ENCODE peak calls at places on chromosomes 3 and 15, in nine cellular contexts. One of them, this sample, is unnamed. For H3K27me3, the result is how much of the 10 kb centered on the place peaks cover.

GRCh38 chr3:195119461-195120198 is 151.3 kb downstream of the XXYLT1 start:
- DNase-seq in K562: no peak
- DNase-seq in heart right ventricle: no peak
- DNase-seq in uterus: no peak
- DNase-seq in heart left ventricle: no peak
- DNase-seq in ovary: no peak
- DNase-seq in suprapubic skin: no peak
- DNase-seq in left ventricle myocardium inferior: no peak
- DNase-seq in AG04450: peak
- DNase-seq in this sample: no peak

GRCh38 chr3:149473314-149473990 is 1.0 kb upstream of the TM4SF4 start:
- DNase-seq in AG04450: no peak
- DNase-seq in suprapubic skin: peak
- DNase-seq in heart right ventricle: no peak
- DNase-seq in K562: no peak
- DNase-seq in heart left ventricle: no peak
- DNase-seq in uterus: peak
- DNase-seq in left ventricle myocardium inferior: no peak
- DNase-seq in ovary: peak
- DNase-seq in this sample: no peak

GRCh38 chr3:100254168-100254777 is 6.5 kb upstream of the TBC1D23 start:
- DNase-seq in AG04450: peak
- DNase-seq in heart right ventricle: peak
- DNase-seq in left ventricle myocardium inferior: peak
- DNase-seq in K562: peak
- DNase-seq in ovary: peak
- DNase-seq in heart left ventricle: peak
- DNase-seq in suprapubic skin: no peak
- DNase-seq in uterus: peak
- DNase-seq in this sample: peak

GRCh38 chr15:70875001-70875782 is 17.0 kb downstream of the THAP10 start:
- DNase-seq in AG04450: no peak
- DNase-seq in left ventricle myocardium inferior: no peak
- DNase-seq in ovary: no peak
- DNase-seq in suprapubic skin: no peak
- DNase-seq in uterus: no peak
- DNase-seq in K562: no peak
- DNase-seq in heart left ventricle: no peak
- DNase-seq in heart right ventricle: peak
- DNase-seq in this sample: no peak

GRCh38 chr15:91965501-91966180 is 112.1 kb downstream of the SLCO3A1 start:
- DNase-seq in ovary: no peak
- DNase-seq in AG04450: no peak
- DNase-seq in left ventricle myocardium inferior: no peak
- DNase-seq in suprapubic skin: no peak
- DNase-seq in uterus: no peak
- DNase-seq in K562: no peak
- DNase-seq in heart left ventricle: no peak
- DNase-seq in heart right ventricle: no peak
- DNase-seq in this sample: no peak

GRCh38 chr15:73750951-73751350 is 2.2 kb downstream of the INSYN1 start:
- DNase-seq in suprapubic skin: no peak
- DNase-seq in AG04450: no peak
- DNase-seq in ovary: no peak
- DNase-seq in left ventricle myocardium inferior: no peak
- DNase-seq in uterus: no peak
- DNase-seq in heart left ventricle: no peak
- DNase-seq in heart right ventricle: no peak
- DNase-seq in K562: no peak
- DNase-seq in this sample: no peak

GRCh38 chr3:7333125-7333524 is 472.2 kb downstream of the GRM7 start:
- DNase-seq in K562: no peak
- DNase-seq in AG04450: no peak
- DNase-seq in left ventricle myocardium inferior: no peak
- DNase-seq in suprapubic skin: no peak
- DNase-seq in ovary: no peak
- DNase-seq in heart right ventricle: no peak
- DNase-seq in heart left ventricle: no peak
- DNase-seq in uterus: no peak
- DNase-seq in this sample: no peak

GRCh38 chr15:48645558-48646330 is at the start of gene FBN1:
- DNase-seq in left ventricle myocardium inferior: peak
- DNase-seq in AG04450: peak
- DNase-seq in heart right ventricle: peak
- DNase-seq in ovary: peak
- DNase-seq in suprapubic skin: peak
- DNase-seq in heart left ventricle: peak
- DNase-seq in K562: no peak
- DNase-seq in uterus: peak
- DNase-seq in this sample: peak

GRCh38 chr3:12679468-12679867 is 15.6 kb upstream of the RAF1 start:
- DNase-seq in uterus: no peak
- DNase-seq in AG04450: peak
- DNase-seq in suprapubic skin: no peak
- DNase-seq in left ventricle myocardium inferior: no peak
- DNase-seq in heart left ventricle: no peak
- DNase-seq in ovary: no peak
- DNase-seq in K562: no peak
- DNase-seq in heart right ventricle: no peak
- DNase-seq in this sample: no peak

GRCh38 chr15:73697033-73697467 is 12.9 kb downstream of the CD276 start:
- DNase-seq in left ventricle myocardium inferior: peak
- DNase-seq in ovary: peak
- DNase-seq in suprapubic skin: peak
- DNase-seq in uterus: peak
- DNase-seq in K562: peak
- DNase-seq in heart left ventricle: peak
- DNase-seq in heart right ventricle: peak
- DNase-seq in AG04450: peak
- DNase-seq in this sample: peak

GRCh38 chr3:188792788-188793187 is 379.0 kb upstream of the TPRG1 start:
- DNase-seq in AG04450: no peak
- DNase-seq in ovary: no peak
- DNase-seq in uterus: no peak
- DNase-seq in K562: no peak
- DNase-seq in heart right ventricle: peak
- DNase-seq in left ventricle myocardium inferior: peak
- DNase-seq in suprapubic skin: no peak
- DNase-seq in heart left ventricle: no peak
- DNase-seq in this sample: peak

GRCh38 chr3:6860911-6861330 is at the start of gene GRM7:
- DNase-seq in uterus: peak
- DNase-seq in ovary: no peak
- DNase-seq in heart left ventricle: no peak
- DNase-seq in AG04450: no peak
- DNase-seq in heart right ventricle: no peak
- DNase-seq in left ventricle myocardium inferior: no peak
- DNase-seq in suprapubic skin: peak
- DNase-seq in K562: no peak
- DNase-seq in this sample: peak

GRCh38 chr15:99074446-99074845 is 30.4 kb upstream of the SYNM start:
- DNase-seq in K562: no peak
- DNase-seq in heart right ventricle: no peak
- DNase-seq in heart left ventricle: no peak
- DNase-seq in suprapubic skin: no peak
- DNase-seq in uterus: no peak
- DNase-seq in AG04450: no peak
- DNase-seq in ovary: no peak
- DNase-seq in left ventricle myocardium inferior: no peak
- DNase-seq in this sample: no peak

GRCh38 chr3:174440350-174440716 is 418.8 kb upstream of the NAALADL2 start:
- DNase-seq in suprapubic skin: no peak
- DNase-seq in heart left ventricle: no peak
- DNase-seq in ovary: peak
- DNase-seq in uterus: peak
- DNase-seq in AG04450: no peak
- DNase-seq in K562: no peak
- DNase-seq in left ventricle myocardium inferior: no peak
- DNase-seq in heart right ventricle: peak
- DNase-seq in this sample: no peak

GRCh38 chr15:91520848-91521247 is 332.7 kb upstream of the SLCO3A1 start:
- DNase-seq in suprapubic skin: no peak
- DNase-seq in left ventricle myocardium inferior: no peak
- DNase-seq in heart left ventricle: no peak
- DNase-seq in AG04450: peak
- DNase-seq in heart right ventricle: no peak
- DNase-seq in K562: no peak
- DNase-seq in ovary: no peak
- DNase-seq in uterus: no peak
- DNase-seq in this sample: no peak

GRCh38 chr3:88141458-88142083 is 8.2 kb upstream of the C3orf38 start:
- DNase-seq in left ventricle myocardium inferior: no peak
- DNase-seq in heart left ventricle: no peak
- DNase-seq in uterus: no peak
- DNase-seq in heart right ventricle: no peak
- DNase-seq in ovary: no peak
- DNase-seq in suprapubic skin: no peak
- DNase-seq in AG04450: no peak
- DNase-seq in K562: no peak
- DNase-seq in this sample: no peak
- H3K27me3 ChIP-seq in left ventricle myocardium inferior: under half
- H3K27me3 ChIP-seq in heart left ventricle: under half
- H3K27me3 ChIP-seq in uterus: under half
- H3K27me3 ChIP-seq in heart right ventricle: under half
- H3K27me3 ChIP-seq in ovary: under half
- H3K27me3 ChIP-seq in suprapubic skin: under half
- H3K27me3 ChIP-seq in AG04450: under half
- H3K27me3 ChIP-seq in K562: under half
- H3K27me3 ChIP-seq in this sample: under half

DNA sequence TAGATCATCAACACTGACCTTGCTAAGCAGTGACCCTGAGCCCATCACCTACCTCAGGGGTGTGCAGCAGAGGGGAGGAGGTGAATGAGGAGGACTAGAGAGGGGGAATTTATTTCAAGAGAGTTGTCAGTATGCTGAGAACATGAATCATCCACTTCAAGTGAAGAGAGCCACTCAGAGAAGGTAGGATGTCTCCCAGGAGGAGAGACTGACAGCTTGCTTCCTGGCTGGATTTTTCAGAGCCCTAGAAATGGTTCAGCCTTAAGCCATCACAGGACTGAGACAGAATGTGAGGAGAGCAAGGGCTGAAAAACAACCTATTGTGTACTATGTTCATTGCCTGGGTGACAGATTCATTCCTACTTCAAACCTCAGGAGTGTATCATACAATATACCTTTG is 34.8 kb downstream of the CCNL1 start:
- DNase-seq in suprapubic skin: no peak
- DNase-seq in ovary: no peak
- DNase-seq in uterus: no peak
- DNase-seq in heart right ventricle: no peak
- DNase-seq in left ventricle myocardium inferior: no peak
- DNase-seq in heart left ventricle: no peak
- DNase-seq in K562: no peak
- DNase-seq in AG04450: no peak
- DNase-seq in this sample: no peak
- H3K27ac ChIP-seq in suprapubic skin: no peak
- H3K27ac ChIP-seq in ovary: no peak
- H3K27ac ChIP-seq in uterus: no peak
- H3K27ac ChIP-seq in heart right ventricle: no peak
- H3K27ac ChIP-seq in left ventricle myocardium inferior: no peak
- H3K27ac ChIP-seq in heart left ventricle: no peak
- H3K27ac ChIP-seq in K562: no peak
- H3K27ac ChIP-seq in AG04450: no peak
- H3K27ac ChIP-seq in this sample: no peak

DNA sequence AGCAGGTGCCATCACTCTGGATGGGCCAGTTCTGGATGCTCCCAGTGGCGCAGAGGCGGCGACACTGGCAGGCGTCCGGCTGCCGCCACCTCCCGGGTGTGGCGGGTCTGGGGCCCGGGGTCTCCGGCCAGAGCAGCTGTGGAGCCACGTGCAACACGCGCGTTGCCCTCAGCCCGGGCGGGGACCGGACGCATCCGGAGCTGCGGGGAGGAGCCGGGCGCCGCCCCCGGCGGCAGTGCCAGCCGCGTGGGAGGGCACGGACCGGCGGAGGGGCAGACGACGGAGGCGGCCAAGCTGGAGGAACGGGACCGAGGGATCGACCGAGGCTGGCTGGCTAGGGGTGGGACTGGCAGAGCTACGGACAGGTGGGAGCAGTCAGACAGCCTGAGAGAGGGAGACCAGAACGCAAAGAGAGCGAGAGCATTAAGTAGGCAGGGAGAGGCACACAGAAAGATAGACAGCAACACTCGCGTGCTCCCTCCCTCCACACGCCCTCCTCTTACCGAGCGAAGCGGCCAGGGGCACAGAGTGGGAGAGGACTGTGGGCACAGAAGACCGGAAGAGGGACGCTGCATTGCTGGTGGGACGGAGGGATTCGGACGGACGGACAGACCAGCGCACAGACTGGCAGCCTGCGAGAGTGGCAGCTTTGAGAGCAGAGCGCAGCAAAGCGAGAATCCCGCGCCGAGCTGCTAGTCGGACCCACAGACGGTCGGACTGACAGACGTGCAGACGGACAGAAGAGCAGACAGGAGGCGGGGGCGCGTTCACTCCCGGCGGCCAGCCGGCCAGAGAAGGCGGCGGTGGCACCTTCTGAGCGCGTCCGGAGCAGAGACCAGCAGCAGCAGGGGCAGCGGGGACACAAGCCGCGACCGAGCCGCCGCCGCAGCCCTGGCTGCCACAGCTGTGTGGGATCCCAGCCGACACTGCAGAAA is at the start of gene ARPP21:
- DNase-seq in heart left ventricle: peak
- DNase-seq in ovary: no peak
- DNase-seq in uterus: no peak
- DNase-seq in K562: no peak
- DNase-seq in AG04450: no peak
- DNase-seq in left ventricle myocardium inferior: no peak
- DNase-seq in heart right ventricle: no peak
- DNase-seq in suprapubic skin: no peak
- DNase-seq in this sample: no peak
- H3K27me3 ChIP-seq in heart left ventricle: under half
- H3K27me3 ChIP-seq in ovary: under half
- H3K27me3 ChIP-seq in uterus: under half
- H3K27me3 ChIP-seq in K562: under half
- H3K27me3 ChIP-seq in AG04450: under half
- H3K27me3 ChIP-seq in left ventricle myocardium inferior: half or more
- H3K27me3 ChIP-seq in heart right ventricle: half or more
- H3K27me3 ChIP-seq in suprapubic skin: under half
- H3K27me3 ChIP-seq in this sample: under half

DNA sequence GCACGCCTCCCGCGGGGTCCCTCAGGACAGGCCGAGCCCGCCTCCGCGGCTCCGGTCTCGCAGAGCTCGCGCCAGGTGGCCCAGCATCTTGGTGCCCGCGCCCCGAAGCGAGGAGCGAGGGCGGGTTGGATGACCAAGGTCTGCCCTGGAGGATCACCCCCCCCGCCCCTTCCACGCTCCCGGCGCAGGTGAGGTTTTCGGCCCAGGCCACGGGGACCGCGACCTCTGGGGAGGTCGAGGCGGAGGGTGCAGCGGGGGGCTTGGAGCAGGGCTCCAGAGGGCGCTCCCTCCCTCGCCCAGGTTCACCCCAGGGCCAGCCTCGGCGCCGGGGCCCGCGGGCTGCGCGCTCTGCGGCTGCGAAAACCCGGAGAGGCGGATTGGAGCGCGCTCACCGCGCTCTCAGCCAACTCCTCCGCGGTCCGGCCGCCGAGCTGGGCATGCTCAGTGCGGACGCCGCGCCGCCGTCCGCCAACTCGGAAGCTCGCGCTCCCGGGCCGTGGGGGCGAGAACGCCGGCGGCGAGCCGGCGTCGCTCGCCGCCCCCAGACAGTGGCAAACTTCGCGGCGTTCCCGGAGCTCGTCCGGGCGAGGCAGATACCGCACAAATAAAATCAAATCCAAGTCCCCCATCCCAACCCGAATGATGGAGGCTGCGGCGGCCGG is at the start of gene MED12L:
- DNase-seq in suprapubic skin: no peak
- DNase-seq in K562: peak
- DNase-seq in ovary: peak
- DNase-seq in heart right ventricle: peak
- DNase-seq in AG04450: peak
- DNase-seq in left ventricle myocardium inferior: peak
- DNase-seq in heart left ventricle: peak
- DNase-seq in uterus: peak
- DNase-seq in this sample: peak
- H3K27ac ChIP-seq in suprapubic skin: no peak
- H3K27ac ChIP-seq in K562: no peak
- H3K27ac ChIP-seq in ovary: peak
- H3K27ac ChIP-seq in heart right ventricle: no peak
- H3K27ac ChIP-seq in AG04450: no peak
- H3K27ac ChIP-seq in left ventricle myocardium inferior: peak
- H3K27ac ChIP-seq in heart left ventricle: no peak
- H3K27ac ChIP-seq in uterus: peak
- H3K27ac ChIP-seq in this sample: no peak